ENCODE peak calls at places on chromosome 18, in four cellular contexts. G is activated naive CD4-positive, alpha-beta T cell; C is T1000; P is stimulated activated CD4-positive, alpha-beta T cell treated with anti-CD3 and anti-CD28 coated beads, Interleukin-1b, Interleukin-23, amount 100 ng/mL, for 4 hours. O is an unnamed sample.

GRCh38 chr18:2916184-2916583 is 69.4 kb downstream of the EMILIN2 start:
- DNase-seq in P (no peak), G (no peak), C (no peak), O (peak; percentile 43)

GRCh38 chr18:36568487-36568886 is 260.3 kb downstream of the TPGS2 start:
- DNase-seq in G (no peak), C (no peak), P (no peak), O (no peak)

GRCh38 chr18:52150050-52150449 is 189.9 kb upstream of the DCC start:
- DNase-seq in G (no peak), P (no peak), C (no peak), O (no peak)

GRCh38 chr18:45962461-45962860 is 4.7 kb downstream of the EPG5 start:
- DNase-seq in C (no peak), G (no peak), P (no peak), O (peak; percentile 70)

GRCh38 chr18:22207022-22207758 is 37.8 kb downstream of the GATA6 start:
- DNase-seq in G (no peak), C (no peak), P (no peak), O (no peak)

GRCh38 chr18:5963267-5963666 is 67.9 kb upstream of the TMEM200C start:
- DNase-seq in G (no peak), C (no peak), P (no peak), O (no peak)

GRCh38 chr18:8329186-8329771 is 280.0 kb upstream of the RAB12 start:
- DNase-seq in P (no peak), G (no peak), C (no peak), O (peak; percentile 67)

GRCh38 chr18:9827856-9828793 is 57.6 kb upstream of the TXNDC2 start:
- DNase-seq in P (no peak), G (no peak), C (peak; percentile 63), O (peak; percentile 99)

GRCh38 chr18:35182151-35182550 is 58.7 kb upstream of the ZNF397 start:
- DNase-seq in C (no peak), G (no peak), P (no peak), O (no peak)

GRCh38 chr18:45175505-45175904 is 439.8 kb upstream of the SLC14A2 start:
- DNase-seq in G (no peak), C (no peak), P (no peak), O (no peak)

GRCh38 chr18:3486514-3486913 is 36.5 kb downstream of the TGIF1 start:
- DNase-seq in C (no peak), P (no peak), G (no peak), O (no peak)

GRCh38 chr18:66599190-66599589 is 4.7 kb downstream of the CDH19 start:
- DNase-seq in P (no peak), C (no peak), G (no peak), O (no peak)

GRCh38 chr18:74064510-74064909 is 83.1 kb downstream of the FBXO15 start:
- DNase-seq in C (no peak), G (no peak), P (no peak), O (no peak)

GRCh38 chr18:77101410-77102245 is 31.0 kb downstream of the MBP start:
- DNase-seq in P (peak; percentile 48), C (peak; percentile 72), G (no peak), O (peak; percentile 98)

GRCh38 chr18:12908706-12909105 is 24.7 kb upstream of the PTPN2 start:
- DNase-seq in C (no peak), G (no peak), P (no peak), O (no peak)

GRCh38 chr18:8139971-8140406 is 469.2 kb upstream of the RAB12 start:
- DNase-seq in P (no peak), G (no peak), C (no peak), O (no peak)

GRCh38 chr18:51110073-51110797 is 80.2 kb downstream of the SMAD4 start:
- DNase-seq in G (peak; percentile 49), P (peak; percentile 74), C (no peak), O (peak; percentile 24)

GRCh38 chr18:805008-805754 is 6.9 kb downstream of the YES1 start:
- DNase-seq in G (no peak), C (no peak), P (no peak), O (no peak)

GRCh38 chr18:22191346-22191710 is 21.9 kb downstream of the GATA6 start:
- DNase-seq in P (no peak), G (no peak), C (no peak), O (no peak)

GRCh38 chr18:63783394-63783793 is 8.2 kb downstream of the SERPINB7 start:
- DNase-seq in G (no peak), C (no peak), P (no peak), O (no peak)

GRCh38 chr18:59605633-59606192 is 91.5 kb downstream of the CCBE1 start:
- DNase-seq in G (no peak), P (no peak), C (no peak), O (peak; percentile 67)

GRCh38 chr18:61569176-61569892 is 236.1 kb downstream of the CDH20 start:
- DNase-seq in C (no peak), G (no peak), P (no peak), O (peak; percentile 80)

GRCh38 chr18:39435986-39436385 is 1870.4 kb upstream of the CELF4 start:
- DNase-seq in P (no peak), G (no peak), C (no peak), O (no peak)

GRCh38 chr18:46325836-46326235 is 221.7 kb downstream of the HAUS1 start:
- DNase-seq in G (no peak), P (no peak), C (no peak), O (no peak)

O was measured in astrocyte of the spinal cord.